ENCODE peak calls at places on chromosomes 6 and 20, in six cellular contexts. Z is body of pancreas; E is glutamatergic neuron; W is activated CD4-positive, alpha-beta T cell treated with anti-CD3 and anti-CD28 coated beads for 4 hours; Q is left cardiac atrium; M is NCI-H2171 treated with DMSO at 0.1 percent for 48 hours. I is an unnamed sample.

GRCh38 chr6:47144306-47144705 is 102.2 kb upstream of the ADGRF1 start:
- DNase-seq in Z (no peak), E (no peak), W (no peak), Q (no peak), M (no peak), I (no peak)

GRCh38 chr6:20403766-20404640 is 2.3 kb downstream of the E2F3 start:
- DNase-seq in Z (peak), E (no peak), W (peak), Q (no peak), M (peak), I (no peak)

GRCh38 chr6:12395898-12396297 is 105.7 kb downstream of the EDN1 start:
- DNase-seq in Z (no peak), E (no peak), W (no peak), Q (no peak), M (no peak), I (no peak)

GRCh38 chr6:116073765-116074450 is 13.2 kb upstream of the FRK start:
- DNase-seq in Z (no peak), E (no peak), W (no peak), Q (no peak), M (no peak), I (no peak)

GRCh38 chr6:37239511-37239910 is 18.1 kb upstream of the TBC1D22B start:
- DNase-seq in Z (no peak), E (no peak), W (no peak), Q (no peak), M (no peak), I (no peak)

GRCh38 chr6:12580296-12580695 is 136.3 kb upstream of the PHACTR1 start:
- DNase-seq in Z (no peak), E (no peak), W (no peak), Q (no peak), M (no peak), I (no peak)

GRCh38 chr6:108364470-108364869 is 69.6 kb downstream of the AFG1L start:
- DNase-seq in Z (no peak), E (no peak), W (no peak), Q (no peak), M (no peak), I (no peak)

GRCh38 chr6:18823782-18824386 is 436.7 kb downstream of the RNF144B start:
- DNase-seq in Z (peak), E (peak), W (no peak), Q (no peak), M (no peak), I (no peak)

GRCh38 chr20:3430376-3431069 is 23.1 kb upstream of the DNAAF9 start:
- DNase-seq in Z (no peak), E (no peak), W (no peak), Q (no peak), M (no peak), I (no peak)

GRCh38 chr6:116362287-116362686 is 8.5 kb upstream of the DSE start:
- DNase-seq in Z (no peak), E (no peak), W (no peak), Q (no peak), M (no peak), I (no peak)

GRCh38 chr6:35601331-35602132 is 87.2 kb downstream of the FKBP5 start:
- DNase-seq in Z (peak), E (no peak), W (peak), Q (peak), M (no peak), I (no peak)

GRCh38 chr6:137571854-137572253 is 77.7 kb upstream of the OLIG3 start:
- DNase-seq in Z (peak), E (peak), W (peak), Q (no peak), M (no peak), I (no peak)

GRCh38 chr6:167226791-167227190 is 64.3 kb upstream of the UNC93A start:
- DNase-seq in Z (no peak), E (no peak), W (no peak), Q (no peak), M (no peak), I (no peak)

GRCh38 chr6:69232506-69233194 is 564.2 kb downstream of the LMBRD1 start:
- DNase-seq in Z (peak), E (peak), W (no peak), Q (peak), M (no peak), I (no peak)

GRCh38 chr20:36274248-36274841 is 31.8 kb upstream of the DLGAP4 start:
- DNase-seq in Z (no peak), E (no peak), W (no peak), Q (no peak), M (no peak), I (no peak)

GRCh38 chr20:63103402-63104311 is 96.9 kb upstream of the BHLHE23 start:
- DNase-seq in Z (no peak), E (peak), W (no peak), Q (no peak), M (peak), I (no peak)

GRCh38 chr20:62709537-62709905 is 885 bp downstream of the NTSR1 start:
- DNase-seq in Z (no peak), E (no peak), W (no peak), Q (no peak), M (peak), I (no peak)